ENCODE peak calls at places on chromosomes 13 and 19, in six cellular contexts. C is esophagus squamous epithelium, S is Ammon's horn, K is suprapubic skin, E is RWPE1, O is PC-9. V is an unnamed sample.

GRCh38 chr13:112645327-112645914 is 44.4 kb upstream of the ATP11A start:
- DNase-seq in S (no peak), C (no peak), K (no peak), O (no peak), E (no peak), V (no peak)

GRCh38 chr13:28530729-28531194 is 35.8 kb upstream of the FLT1 start:
- DNase-seq in K (no peak), S (no peak), O (no peak), C (no peak), E (no peak), V (no peak)

GRCh38 chr19:7869910-7870511 is 4.2 kb downstream of the PRR36 start:
- DNase-seq in E (peak), S (no peak), O (peak), K (peak), C (no peak), V (peak)

GRCh38 chr13:109288151-109288709 is 498.2 kb downstream of the IRS2 start:
- DNase-seq in S (peak), E (no peak), K (no peak), C (no peak), O (no peak), V (no peak)

GRCh38 chr13:28563609-28564008 is 68.7 kb upstream of the FLT1 start:
- DNase-seq in O (no peak), K (no peak), S (no peak), E (no peak), C (no peak), V (no peak)

GRCh38 chr13:94228781-94229180 is 250.7 kb downstream of the DCT start:
- DNase-seq in E (no peak), O (no peak), K (no peak), S (no peak), C (no peak), V (no peak)

GRCh38 chr19:42088471-42089190 is 12.7 kb downstream of the ZNF574 start:
- DNase-seq in O (peak), K (peak), E (no peak), S (no peak), C (no peak), V (no peak)

GRCh38 chr19:13153627-13154240 is 3.5 kb downstream of the IER2 start:
- DNase-seq in K (no peak), E (no peak), O (no peak), S (no peak), C (no peak), V (no peak)

GRCh38 chr13:106752584-106753202 is 184.8 kb upstream of the ARGLU1 start:
- DNase-seq in E (no peak), O (no peak), K (no peak), C (no peak), S (peak), V (no peak)

GRCh38 chr19:2678043-2678671 is 24.3 kb downstream of the GNG7 start:
- DNase-seq in E (no peak), O (no peak), S (peak), K (no peak), C (no peak), V (no peak)

GRCh38 chr13:71515639-71516038 is 351.4 kb downstream of the DACH1 start:
- DNase-seq in K (no peak), S (no peak), O (no peak), C (no peak), E (no peak), V (no peak)

GRCh38 chr19:4144666-4145261 is 8.7 kb upstream of the CREB3L3 start:
- DNase-seq in E (peak), S (no peak), O (peak), C (no peak), K (no peak), V (peak)

GRCh38 chr19:33193864-33194362 is at the start of gene LRP3:
- DNase-seq in S (peak), O (no peak), E (no peak), C (no peak), K (no peak), V (peak)

GRCh38 chr13:32045963-32046785 is 14.6 kb downstream of the FRY start:
- DNase-seq in C (no peak), S (peak), E (no peak), O (no peak), K (no peak), V (peak)

GRCh38 chr19:10861118-10861651 is 10.2 kb upstream of the CARM1 start:
- DNase-seq in E (no peak), S (no peak), C (no peak), K (no peak), O (peak), V (peak)

GRCh38 chr13:39493966-39494365 is 109.0 kb downstream of the LHFPL6 start:
- DNase-seq in E (no peak), K (no peak), C (no peak), S (no peak), O (no peak), V (no peak)

GRCh38 chr13:55263045-55263444 is 1877.7 kb upstream of the PRR20A start:
- DNase-seq in E (no peak), C (no peak), K (no peak), O (no peak), S (no peak), V (no peak)

V was measured in epithelial cell of esophagus.